ENCODE peak calls at places on chromosome 2, in six cellular contexts. U is A549, O is K562, G is HepG2, I is IMR-90, K is GM12878. X is an unnamed sample.
A peak's percentile ranks its signal among the peaks of the same experiment; 100 is the strongest.

GRCh38 chr2:65364986-65365733 is 67.2 kb downstream of the SPRED2 start:
- DNase-seq in O (no peak), G (no peak), K (no peak), U (no peak), I (no peak), X (no peak)

GRCh38 chr2:128289439-128289838 is 29.2 kb downstream of the HS6ST1 start:
- DNase-seq in I (no peak), G (no peak), U (no peak), K (no peak), O (no peak), X (no peak)

GRCh38 chr2:193584522-193584938 is 1389.8 kb upstream of the TMEFF2 start:
- DNase-seq in K (no peak), O (peak; percentile 2), G (peak; percentile 71), U (peak; percentile 40), I (peak; percentile 1), X (peak; percentile 27)

GRCh38 chr2:3280683-3281520 is 96.7 kb downstream of the EIPR1 start:
- DNase-seq in I (no peak), K (no peak), G (no peak), U (no peak), O (no peak), X (no peak)

GRCh38 chr2:38076250-38076709 is 329 bp upstream of the CYP1B1 start:
- DNase-seq in G (no peak), I (peak; percentile 68), K (no peak), O (no peak), U (peak; percentile 93), X (peak; percentile 95)

GRCh38 chr2:170163666-170164065 is 14.3 kb upstream of the MYO3B start:
- DNase-seq in U (no peak), G (no peak), I (no peak), O (no peak), K (no peak), X (no peak)

GRCh38 chr2:31060397-31060796 is 77.8 kb downstream of the GALNT14 start:
- DNase-seq in G (no peak), U (no peak), O (no peak), K (no peak), I (no peak), X (no peak)

GRCh38 chr2:2879071-2879470 is 498.5 kb downstream of the EIPR1 start:
- DNase-seq in I (no peak), G (no peak), O (no peak), K (no peak), U (no peak), X (no peak)

GRCh38 chr2:241226723-241227634 is 38.5 kb downstream of the ANO7 start:
- DNase-seq in O (no peak), G (no peak), U (no peak), K (no peak), I (peak; percentile 15), X (no peak)

GRCh38 chr2:202718614-202719013 is 83.8 kb downstream of the FAM117B start:
- DNase-seq in I (peak; percentile 72), U (peak; percentile 27), G (peak; percentile 43), O (no peak), K (no peak), X (peak; percentile 36)

GRCh38 chr2:99880148-99880983 is 262.0 kb downstream of the AFF3 start:
- DNase-seq in G (no peak), U (no peak), O (no peak), K (no peak), I (peak; percentile 98), X (peak; percentile 20)

GRCh38 chr2:85653996-85654395 is 14.0 kb downstream of the SFTPB start:
- DNase-seq in G (no peak), I (no peak), O (no peak), K (no peak), U (no peak), X (no peak)

GRCh38 chr2:45922577-45922988 is 271.1 kb downstream of the PRKCE start:
- DNase-seq in K (no peak), O (no peak), U (no peak), I (peak; percentile 79), G (no peak), X (peak; percentile 89)

GRCh38 chr2:118975133-118975532 is 33.1 kb downstream of the MARCO start:
- DNase-seq in U (no peak), I (no peak), K (no peak), O (no peak), G (no peak), X (no peak)

GRCh38 chr2:9237831-9238230 is 31.2 kb downstream of the ASAP2 start:
- DNase-seq in I (no peak), G (no peak), U (no peak), O (no peak), K (no peak), X (no peak)

GRCh38 chr2:396903-397302 is 109.0 kb upstream of the ALKAL2 start:
- DNase-seq in K (no peak), U (no peak), G (no peak), O (no peak), I (no peak), X (no peak)

GRCh38 chr2:43605851-43606250 is 10.0 kb upstream of the THADA start:
- DNase-seq in O (no peak), I (peak; percentile 23), K (no peak), G (no peak), U (no peak), X (no peak)

GRCh38 chr2:237234268-237234667 is 148.6 kb downstream of the COPS8 start:
- DNase-seq in O (no peak), U (no peak), I (no peak), G (no peak), K (no peak), X (no peak)

GRCh38 chr2:1640301-1641135 is 103.8 kb downstream of the PXDN start:
- DNase-seq in O (no peak), U (no peak), K (no peak), I (no peak), G (no peak), X (no peak)

GRCh38 chr2:229407170-229407569 is 136.1 kb upstream of the PID1 start:
- DNase-seq in I (peak; percentile 74), K (no peak), U (peak; percentile 90), O (no peak), G (peak; percentile 49), X (no peak)

GRCh38 chr2:237869357-237870102 is 10.1 kb downstream of the RAMP1 start:
- DNase-seq in G (no peak), I (no peak), U (no peak), O (no peak), K (no peak), X (no peak)

GRCh38 chr2:128228894-128229293 is 89.8 kb downstream of the HS6ST1 start:
- DNase-seq in G (peak; percentile 49), U (no peak), K (no peak), I (peak; percentile 25), O (no peak), X (no peak)

GRCh38 chr2:215619022-215619958 is 183.4 kb upstream of the FN1 start:
- DNase-seq in G (peak; percentile 100), K (no peak), U (peak; percentile 89), O (peak; percentile 75), I (peak; percentile 67), X (peak; percentile 57)

GRCh38 chr2:160085662-160086061 is 23.2 kb upstream of the PLA2R1 start:
- DNase-seq in I (no peak), K (no peak), U (peak; percentile 21), G (no peak), O (no peak), X (no peak)

GRCh38 chr2:99430614-99431258 is 59.1 kb downstream of the REV1 start:
- DNase-seq in G (no peak), K (no peak), U (no peak), O (no peak), I (peak; percentile 89), X (no peak)

GRCh38 chr2:215970425-215970824 is 42.9 kb downstream of the MREG start:
- DNase-seq in U (no peak), G (no peak), O (no peak), K (no peak), I (peak; percentile 77), X (no peak)

GRCh38 chr2:96764253-96764637 is 3.5 kb downstream of the CNNM4 start:
- DNase-seq in U (no peak), K (no peak), G (no peak), O (peak; percentile 37), I (no peak), X (peak; percentile 57)

GRCh38 chr2:12005886-12006681 is 259.7 kb downstream of the LPIN1 start:
- DNase-seq in I (no peak), G (no peak), U (no peak), K (peak; percentile 89), O (peak; percentile 30), X (no peak)

GRCh38 chr2:76008001-76008702 is 297.4 kb upstream of the GCFC2 start:
- DNase-seq in K (peak; percentile 45), O (no peak), U (no peak), I (no peak), G (no peak), X (no peak)

GRCh38 chr2:96950391-96951124 is 35.8 kb downstream of the FAM178B start:
- DNase-seq in G (no peak), I (no peak), O (no peak), U (no peak), K (no peak), X (no peak)

GRCh38 chr2:11411768-11412448 is 54.1 kb downstream of the E2F6 start:
- DNase-seq in K (no peak), G (peak; percentile 65), U (peak; percentile 61), I (peak; percentile 63), O (peak; percentile 61), X (peak; percentile 85)

GRCh38 chr2:226644342-226644957 is 155.2 kb downstream of the IRS1 start:
- DNase-seq in O (no peak), G (no peak), K (no peak), U (no peak), I (peak; percentile 87), X (no peak)
- TF ChIP-seq RFX5 in O (no peak), G (no peak), K (no peak), U (no peak), I (no peak), X (no peak)

GRCh38 chr2:154439156-154439555 is 259.3 kb upstream of the KCNJ3 start:
- DNase-seq in K (no peak), G (peak; percentile 13), I (no peak), U (no peak), O (no peak), X (no peak)
- TF ChIP-seq CTCF in K (no peak), G (peak; percentile 68), I (no peak), U (peak; percentile 44), O (no peak), X (peak; percentile 41)

DNA sequence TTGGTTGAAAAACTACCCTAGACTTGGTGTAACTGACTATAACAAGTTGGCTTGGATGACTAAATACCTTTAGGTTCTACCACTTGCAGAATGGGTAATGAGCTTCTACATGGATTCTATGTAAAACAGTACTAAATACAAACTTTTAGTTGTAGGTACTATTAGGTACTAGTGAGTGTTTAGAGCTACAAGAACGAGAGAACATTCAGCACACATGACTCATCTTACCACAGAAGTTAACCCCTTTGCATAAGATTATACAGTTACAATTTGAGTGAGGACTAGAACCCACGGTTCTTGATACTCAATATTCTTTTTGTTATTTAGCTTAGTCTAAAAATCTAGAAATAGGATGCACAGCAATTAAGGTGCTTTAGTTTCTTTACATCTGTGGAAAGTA is 101.7 kb upstream of the TFCP2L1 start:
- DNase-seq in O (no peak), I (peak; percentile 76), U (no peak), G (no peak), K (no peak), X (no peak)
- TF ChIP-seq RFX5 in O (no peak), I (no peak), U (no peak), G (no peak), K (no peak), X (no peak)

DNA sequence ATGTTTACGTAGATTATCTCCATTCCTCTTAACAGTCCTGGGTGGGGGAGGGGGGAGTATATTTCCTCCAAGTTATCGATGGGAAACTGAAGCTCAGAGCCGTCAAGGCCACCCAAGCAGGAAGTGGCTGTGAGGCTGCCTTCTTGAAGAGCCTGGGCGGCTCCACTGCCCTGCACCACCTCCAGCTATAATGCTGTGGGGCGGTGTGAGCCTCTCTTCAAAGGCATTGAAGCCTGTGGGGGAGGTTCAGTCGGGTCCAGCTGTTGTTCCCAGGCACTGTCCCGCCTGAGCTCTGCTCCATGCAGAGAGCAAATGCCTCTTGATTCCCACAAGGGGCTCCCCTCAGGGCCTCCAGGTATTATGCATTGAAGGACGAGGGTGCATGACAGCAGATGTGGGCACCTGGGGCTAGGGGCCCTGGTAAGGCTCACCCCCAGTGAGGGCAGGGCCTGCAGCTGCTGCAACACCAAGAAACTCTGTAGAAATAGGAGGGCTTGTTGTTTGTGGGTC is 29.5 kb upstream of the LAPTM4A start:
- DNase-seq in G (peak; percentile 68), K (no peak), U (no peak), I (no peak), O (peak; percentile 31), X (no peak)
- TF ChIP-seq CTCF in G (no peak), K (no peak), U (no peak), I (no peak), O (no peak), X (no peak)

X was measured in SK-N-SH.